ENCODE peak calls at places on chromosome 20, in seven cellular contexts. C is left ventricle myocardium inferior; Z is SJSA1; O is stomach; E is sigmoid colon; A is CD8-positive, alpha-beta memory T cell; S is IMR-90. U is an unnamed sample. For H3K36me3, the result is how much of the 10 kb centered on the place peaks cover.

GRCh38 chr20:47907031-47907670 is 121.9 kb upstream of the SULF2 start:
- DNase-seq in C (no peak), Z (no peak), O (no peak), E (no peak), A (no peak), S (no peak), U (no peak)

GRCh38 chr20:2387180-2387577 is 6.5 kb downstream of the TGM6 start:
- DNase-seq in C (no peak), Z (peak), O (no peak), E (no peak), A (no peak), S (peak), U (peak)

GRCh38 chr20:49937023-49937929 is 1.1 kb downstream of the RNF114 start:
- DNase-seq in C (no peak), Z (no peak), O (no peak), E (peak), A (no peak), S (no peak), U (no peak)

GRCh38 chr20:43191946-43192847 is 2.5 kb upstream of the PTPRT start:
- DNase-seq in C (no peak), Z (no peak), O (no peak), E (no peak), A (no peak), S (no peak), U (no peak)

GRCh38 chr20:51553897-51554504 is 11.5 kb upstream of the NFATC2 start:
- DNase-seq in C (no peak), Z (no peak), O (no peak), E (no peak), A (no peak), S (peak), U (no peak)

GRCh38 chr20:38764563-38765355 is 16.5 kb downstream of the ACTR5 start:
- DNase-seq in C (no peak), Z (peak), O (peak), E (no peak), A (no peak), S (peak), U (peak)

GRCh38 chr20:25245461-25245860 is 2.4 kb upstream of the PYGB start:
- DNase-seq in C (no peak), Z (no peak), O (no peak), E (no peak), A (no peak), S (no peak), U (no peak)

GRCh38 chr20:8050117-8050837 is 30.7 kb upstream of the TMX4 start:
- DNase-seq in C (no peak), Z (no peak), O (no peak), E (no peak), A (no peak), S (no peak), U (no peak)

GRCh38 chr20:18063676-18064075 is 6.0 kb upstream of the OVOL2 start:
- DNase-seq in C (no peak), Z (no peak), O (no peak), E (no peak), A (no peak), S (no peak), U (no peak)

GRCh38 chr20:44648579-44648978 is 2.9 kb downstream of the ADA start:
- DNase-seq in C (no peak), Z (no peak), O (no peak), E (no peak), A (no peak), S (no peak), U (no peak)

GRCh38 chr20:57400262-57400701 is 9.1 kb downstream of the RBM38 start:
- DNase-seq in C (no peak), Z (no peak), O (no peak), E (peak), A (no peak), S (no peak), U (no peak)

GRCh38 chr20:44642203-44643153 is 9.0 kb downstream of the ADA start:
- DNase-seq in C (peak), Z (peak), O (peak), E (peak), A (peak), S (peak), U (peak)

GRCh38 chr20:50931306-50932015 is at the start of gene ADNP:
- DNase-seq in C (peak), Z (peak), O (peak), E (peak), A (peak), S (peak), U (peak)

GRCh38 chr20:48606841-48607543 is 220.8 kb downstream of the PREX1 start:
- DNase-seq in C (no peak), Z (no peak), O (no peak), E (peak), A (no peak), S (no peak), U (no peak)

GRCh38 chr20:21322083-21322710 is 19.1 kb downstream of the XRN2 start:
- DNase-seq in C (no peak), Z (no peak), O (no peak), E (no peak), A (no peak), S (peak), U (no peak)

GRCh38 chr20:36491901-36492617 is 49.3 kb upstream of the MYL9 start:
- DNase-seq in C (no peak), Z (no peak), O (no peak), E (no peak), A (peak), S (no peak), U (peak)

GRCh38 chr20:57702091-57702490 is 7.7 kb downstream of the PMEPA1 start:
- DNase-seq in C (no peak), Z (no peak), O (no peak), E (no peak), A (no peak), S (no peak), U (no peak)

GRCh38 chr20:22374066-22374465 is 210.3 kb downstream of the FOXA2 start:
- DNase-seq in C (no peak), Z (no peak), O (no peak), E (no peak), A (no peak), S (no peak), U (no peak)

GRCh38 chr20:19761853-19762252 is 3.8 kb downstream of the RIN2 start:
- DNase-seq in C (no peak), Z (no peak), O (no peak), E (no peak), A (no peak), S (no peak), U (no peak)

GRCh38 chr20:23060629-23061028 is 11.2 kb upstream of the THBD start:
- DNase-seq in C (no peak), Z (peak), O (no peak), E (no peak), A (no peak), S (no peak), U (no peak)

GRCh38 chr20:17608701-17609497 is 39.0 kb downstream of the DSTN start:
- DNase-seq in C (no peak), Z (no peak), O (no peak), E (peak), A (no peak), S (no peak), U (no peak)

GRCh38 chr20:875115-875514 is 41.0 kb downstream of the ANGPT4 start:
- DNase-seq in C (no peak), Z (no peak), O (no peak), E (no peak), A (no peak), S (no peak), U (no peak)

GRCh38 chr20:44435630-44436335 is 39.9 kb upstream of the TTPAL start:
- DNase-seq in C (no peak), Z (no peak), O (no peak), E (no peak), A (no peak), S (no peak), U (no peak)

GRCh38 chr20:50369225-50370035 is 140.8 kb upstream of the PTPN1 start:
- DNase-seq in C (no peak), Z (no peak), O (peak), E (no peak), A (no peak), S (no peak), U (no peak)

GRCh38 chr20:59923514-59923913 is 9.9 kb downstream of the SYCP2 start:
- DNase-seq in C (no peak), Z (no peak), O (no peak), E (no peak), A (no peak), S (no peak), U (no peak)

GRCh38 chr20:59925359-59925758 is 8.1 kb downstream of the SYCP2 start:
- DNase-seq in C (no peak), Z (no peak), O (no peak), E (no peak), A (no peak), S (no peak), U (no peak)

GRCh38 chr20:59925894-59926293 is 7.5 kb downstream of the SYCP2 start:
- DNase-seq in C (no peak), Z (no peak), O (no peak), E (no peak), A (no peak), S (no peak), U (no peak)

DNA sequence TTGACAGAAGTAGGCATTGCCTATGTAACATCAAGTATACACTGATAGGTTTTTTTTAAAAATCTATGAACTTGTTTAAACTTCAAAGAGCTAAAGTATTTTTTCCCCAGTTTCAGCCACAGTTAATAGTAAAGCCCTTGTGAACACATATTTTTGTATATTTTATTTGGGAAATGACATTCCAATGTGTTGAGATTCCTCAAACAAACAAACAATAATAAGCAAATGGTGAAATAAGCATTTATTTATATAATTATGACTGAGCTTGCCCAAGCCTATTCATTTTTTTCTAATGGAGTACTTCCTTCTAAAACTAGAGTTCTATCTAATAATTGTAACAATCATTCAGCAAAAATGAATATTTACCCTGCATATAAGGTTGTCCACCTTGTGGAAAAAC is 12.5 kb downstream of the SYCP2 start:
- DNase-seq in C (no peak), Z (peak), O (no peak), E (no peak), A (no peak), S (peak), U (no peak)
- H3K27ac ChIP-seq in C (no peak), Z (peak), O (no peak), E (no peak), A (no peak), S (no peak), U (no peak)

DNA sequence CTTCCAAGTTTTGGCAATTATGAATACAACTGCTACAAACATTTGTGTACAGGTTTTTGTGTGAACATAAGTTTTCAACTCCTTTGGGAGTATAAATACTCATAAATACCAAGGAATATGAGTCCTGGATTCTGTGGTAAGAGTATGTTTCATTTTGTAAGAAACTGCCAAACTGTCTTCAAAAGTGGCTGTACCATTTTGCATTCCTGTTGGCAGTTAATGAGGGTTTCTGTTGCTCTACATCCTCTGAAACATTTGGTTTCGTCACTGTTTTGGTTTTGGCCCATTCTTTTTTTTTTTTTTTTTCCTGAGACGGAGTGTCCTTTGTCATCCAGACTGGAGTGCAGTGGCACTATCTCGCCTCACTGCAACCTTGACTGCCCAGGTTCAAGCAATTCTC is 8.5 kb downstream of the AP5S1 start:
- DNase-seq in C (no peak), Z (no peak), O (no peak), E (no peak), A (no peak), S (no peak), U (no peak)
- H3K36me3 ChIP-seq in C (under half), Z (under half), O (under half), E (under half), A (under half), S (under half), U (under half)

GRCh38 chr20:14415492-14415891 is 78.1 kb upstream of the FLRT3 start:
- DNase-seq in C (no peak), Z (no peak), O (no peak), E (no peak), A (no peak), S (no peak), U (no peak)
- H3K27ac ChIP-seq in C (no peak), Z (no peak), O (no peak), E (no peak), A (no peak), S (no peak), U (no peak)

GRCh38 chr20:35034150-35034549 is 58.5 kb downstream of the TRPC4AP start:
- DNase-seq in C (no peak), Z (no peak), O (no peak), E (no peak), A (no peak), S (no peak), U (no peak)
- H3K36me3 ChIP-seq in C (half or more), Z (under half), O (under half), E (under half), A (under half), S (under half), U (under half)

GRCh38 chr20:53873249-53873642 is 197.1 kb downstream of the BCAS1 start:
- DNase-seq in C (no peak), Z (no peak), O (no peak), E (no peak), A (no peak), S (no peak), U (no peak)
- H3K27ac ChIP-seq in C (no peak), Z (no peak), O (no peak), E (no peak), A (peak), S (no peak), U (peak)

GRCh38 chr20:62530643-62531032 is 54.8 kb upstream of the GATA5 start:
- DNase-seq in C (no peak), Z (no peak), O (no peak), E (no peak), A (no peak), S (no peak), U (no peak)
- H3K36me3 ChIP-seq in C (under half), Z (under half), O (under half), E (under half), A (under half), S (under half), U (under half)

GRCh38 chr20:32181606-32182005 is 25.9 kb downstream of the PLAGL2 start:
- DNase-seq in C (no peak), Z (no peak), O (no peak), E (peak), A (no peak), S (no peak), U (no peak)
- H3K27ac ChIP-seq in C (no peak), Z (no peak), O (no peak), E (no peak), A (no peak), S (no peak), U (no peak)

GRCh38 chr20:5172167-5172586 is 45.4 kb downstream of the CDS2 start:
- DNase-seq in C (no peak), Z (no peak), O (no peak), E (no peak), A (no peak), S (no peak), U (no peak)

GRCh38 chr20:5171790-5172164 is 45.0 kb downstream of the CDS2 start:
- DNase-seq in C (no peak), Z (no peak), O (no peak), E (no peak), A (no peak), S (no peak), U (no peak)

GRCh38 chr20:5171074-5171789 is 44.4 kb downstream of the CDS2 start:
- DNase-seq in C (peak), Z (no peak), O (no peak), E (no peak), A (no peak), S (no peak), U (no peak)

GRCh38 chr20:5173763-5174162 is 47.0 kb downstream of the CDS2 start:
- DNase-seq in C (no peak), Z (no peak), O (no peak), E (no peak), A (no peak), S (no peak), U (no peak)

DNA sequence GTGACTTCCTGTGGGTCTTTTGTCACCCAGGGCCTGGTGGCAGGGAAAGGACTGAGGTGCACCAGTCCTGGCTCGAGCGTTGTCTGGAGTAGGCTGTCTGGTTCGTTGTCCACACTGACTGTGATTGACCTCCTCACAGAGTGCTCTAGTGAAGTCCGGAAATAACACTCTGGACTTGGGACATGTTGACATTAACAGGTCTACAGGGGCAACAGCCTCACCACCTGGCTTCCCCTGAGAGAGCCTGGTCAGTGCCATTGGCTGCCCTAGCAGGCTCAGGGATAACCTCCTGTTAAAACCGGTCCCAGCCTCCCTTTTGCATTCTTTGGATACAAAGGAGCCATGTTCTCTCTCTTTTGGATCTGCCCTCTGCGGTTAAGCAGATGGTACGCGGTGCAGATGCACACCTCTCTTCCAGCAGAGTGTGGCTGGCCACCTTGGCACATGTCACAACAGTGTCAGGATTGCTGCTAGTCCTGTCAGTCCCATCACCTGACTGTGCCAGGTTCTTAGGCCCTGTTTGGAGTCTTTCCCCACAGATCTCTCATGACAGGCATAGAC is 46.2 kb downstream of the CDS2 start:
- DNase-seq in C (no peak), Z (no peak), O (no peak), E (no peak), A (no peak), S (no peak), U (no peak)
- H3K36me3 ChIP-seq in C (under half), Z (under half), O (under half), E (under half), A (under half), S (under half), U (under half)

DNA sequence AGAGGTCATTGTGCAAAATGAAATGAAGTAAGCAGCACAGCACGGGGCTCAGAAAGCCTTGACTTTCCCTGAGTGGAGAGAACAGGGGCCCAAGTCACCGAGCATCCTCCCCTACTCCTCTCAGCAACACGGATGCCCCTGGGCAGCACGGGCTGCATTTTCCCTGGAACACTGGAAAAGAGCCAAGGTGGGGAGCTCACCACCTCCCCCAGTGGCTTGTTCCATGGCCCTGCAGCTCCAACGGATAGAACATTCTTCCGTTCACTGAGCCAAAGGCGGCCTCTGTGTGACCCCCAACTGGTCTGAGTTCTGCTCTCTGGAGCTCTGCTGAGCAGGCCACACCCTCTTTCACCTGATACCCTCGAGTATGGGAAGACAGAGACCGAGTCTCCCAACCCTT is 20.8 kb upstream of the EMILIN3 start:
- DNase-seq in C (no peak), Z (no peak), O (no peak), E (no peak), A (no peak), S (no peak), U (no peak)
- H3K27ac ChIP-seq in C (peak), Z (no peak), O (no peak), E (no peak), A (no peak), S (no peak), U (no peak)

DNA sequence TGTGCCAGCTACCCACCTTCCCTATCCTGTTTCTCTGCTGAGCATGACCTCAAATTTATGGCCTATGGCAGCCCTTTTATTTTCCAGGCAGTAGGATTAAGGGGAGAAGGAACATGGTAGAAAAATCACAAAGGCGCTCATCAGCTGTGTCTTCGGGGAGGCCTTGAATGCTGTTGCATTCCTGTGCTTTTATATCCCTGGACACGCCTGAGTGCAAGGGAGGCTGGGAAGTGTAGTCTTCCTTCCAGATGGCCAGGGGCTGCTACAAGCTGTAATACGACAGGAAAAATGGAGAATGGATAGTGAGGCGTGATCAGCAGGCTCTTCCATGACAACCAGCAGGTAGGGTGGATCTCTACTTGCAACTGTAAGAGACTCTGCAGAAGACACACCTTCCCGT is 210.9 kb upstream of the GGTLC1 start:
- DNase-seq in C (no peak), Z (no peak), O (no peak), E (no peak), A (no peak), S (no peak), U (no peak)
- H3K36me3 ChIP-seq in C (under half), Z (under half), O (under half), E (under half), A (under half), S (under half), U (under half)